ENCODE peak calls at places on chromosome 2, in six cellular contexts. X, J, W, D, Z and S are unnamed samples.

GRCh38 chr2:133431289-133431688 is 137.0 kb downstream of the NCKAP5 start:
- DNase-seq in D (no peak), W (no peak), J (no peak), Z (no peak), X (no peak), S (no peak)

GRCh38 chr2:96400049-96401000 is 64.8 kb downstream of the NCAPH start:
- DNase-seq in W (no peak), Z (no peak), J (no peak), D (no peak), X (no peak), S (no peak)

GRCh38 chr2:191552036-191552435 is 125.9 kb upstream of the NABP1 start:
- DNase-seq in Z (no peak), X (no peak), D (no peak), J (no peak), W (no peak), S (no peak)

GRCh38 chr2:100058014-100058310 is 84.4 kb downstream of the AFF3 start:
- DNase-seq in D (no peak), Z (no peak), W (no peak), X (no peak), J (no peak), S (no peak)

GRCh38 chr2:69088471-69088870 is 75.5 kb downstream of the ANTXR1 start:
- DNase-seq in Z (no peak), W (no peak), X (no peak), J (no peak), D (no peak), S (no peak)

GRCh38 chr2:135651717-135652116 is 89.9 kb upstream of the UBXN4 start:
- DNase-seq in W (no peak), D (no peak), X (no peak), Z (no peak), J (no peak), S (no peak)

GRCh38 chr2:35846-36245 is 10.5 kb downstream of the FAM110C start:
- DNase-seq in D (no peak), X (no peak), J (no peak), Z (no peak), W (no peak), S (no peak)

GRCh38 chr2:25340340-25340886 is 1.3 kb downstream of the DNMT3A start:
- DNase-seq in D (no peak), X (no peak), Z (peak), J (no peak), W (no peak), S (no peak)

GRCh38 chr2:144443837-144444236 is 76.1 kb downstream of the ZEB2 start:
- DNase-seq in Z (no peak), W (no peak), X (no peak), J (no peak), D (no peak), S (no peak)

GRCh38 chr2:171406044-171406443 is 27.7 kb downstream of the METTL8 start:
- DNase-seq in J (no peak), D (no peak), X (no peak), W (no peak), Z (no peak), S (no peak)

GRCh38 chr2:236107971-236108625 is 60.1 kb downstream of the GBX2 start:
- DNase-seq in J (no peak), Z (no peak), D (no peak), X (no peak), W (no peak), S (no peak)

GRCh38 chr2:5409925-5410360 is 282.2 kb upstream of the SOX11 start:
- DNase-seq in X (no peak), D (no peak), Z (no peak), W (no peak), J (no peak), S (no peak)

GRCh38 chr2:8623576-8623957 is 58.3 kb upstream of the ID2 start:
- DNase-seq in W (no peak), X (no peak), D (no peak), J (no peak), Z (no peak), S (no peak)

GRCh38 chr2:217890445-217890844 is 112.3 kb downstream of the TNS1 start:
- DNase-seq in J (peak), X (no peak), Z (peak), D (no peak), W (no peak), S (no peak)

GRCh38 chr2:20525041-20526035 is 78.5 kb downstream of the RHOB start:
- DNase-seq in X (no peak), W (no peak), Z (peak), D (peak), J (peak), S (peak)

GRCh38 chr2:5666798-5667197 is 25.4 kb upstream of the SOX11 start:
- DNase-seq in W (no peak), Z (no peak), J (no peak), X (no peak), D (no peak), S (no peak)

GRCh38 chr2:105125428-105125827 is 87.6 kb downstream of the MRPS9 start:
- DNase-seq in J (peak), Z (no peak), X (no peak), D (no peak), W (no peak), S (no peak)

GRCh38 chr2:30706534-30707303 is 100.5 kb downstream of the CAPN13 start:
- DNase-seq in D (peak), Z (peak), W (no peak), X (peak), J (peak), S (peak)

GRCh38 chr2:168694876-168695275 is 107.6 kb upstream of the NOSTRIN start:
- DNase-seq in X (no peak), Z (no peak), D (no peak), J (no peak), W (no peak), S (no peak)

GRCh38 chr2:7508220-7508943 is 591.2 kb downstream of the RNF144A start:
- DNase-seq in X (no peak), J (no peak), Z (no peak), W (no peak), D (no peak), S (no peak)

GRCh38 chr2:110104025-110104771 is 11.4 kb downstream of the MALL start:
- DNase-seq in J (no peak), D (no peak), X (no peak), Z (no peak), W (no peak), S (no peak)

GRCh38 chr2:47190188-47190818 is 35.2 kb upstream of the STPG4 start:
- DNase-seq in D (no peak), W (no peak), Z (no peak), X (no peak), J (no peak), S (no peak)

GRCh38 chr2:149586898-149587219 is 716 bp downstream of the MMADHC start:
- DNase-seq in J (no peak), Z (no peak), D (no peak), X (no peak), W (no peak), S (no peak)

GRCh38 chr2:234954551-234954992 is 2.8 kb downstream of the SH3BP4 start:
- DNase-seq in J (no peak), W (no peak), Z (no peak), D (no peak), X (no peak), S (no peak)

GRCh38 chr2:71277536-71278103 is 50.7 kb upstream of the PAIP2B start:
- DNase-seq in X (peak), W (no peak), D (no peak), Z (peak), J (peak), S (no peak)

GRCh38 chr2:25293958-25294513 is 47.7 kb downstream of the DNMT3A start:
- DNase-seq in W (no peak), D (no peak), J (no peak), X (no peak), Z (no peak), S (no peak)

GRCh38 chr2:128997166-128997866 is 678.6 kb upstream of the HS6ST1 start:
- DNase-seq in W (no peak), X (no peak), J (no peak), Z (no peak), D (no peak), S (no peak)

GRCh38 chr2:209929369-209929768 is 73.1 kb upstream of the RPE start:
- DNase-seq in Z (no peak), X (no peak), W (no peak), J (no peak), D (no peak), S (no peak)

GRCh38 chr2:158457092-158457825 is 507 bp downstream of the PKP4 start:
- DNase-seq in W (no peak), J (peak), D (no peak), X (peak), Z (peak), S (peak)

GRCh38 chr2:42830922-42831574 is 38.7 kb upstream of the HAAO start:
- DNase-seq in X (no peak), J (no peak), D (no peak), W (no peak), Z (no peak), S (no peak)

GRCh38 chr2:42829556-42830510 is 37.5 kb upstream of the HAAO start:
- DNase-seq in D (no peak), X (no peak), J (no peak), Z (no peak), W (no peak), S (no peak)

GRCh38 chr2:42824454-42824807 is 32.0 kb upstream of the HAAO start:
- DNase-seq in X (no peak), Z (no peak), J (no peak), W (no peak), D (no peak), S (no peak)

GRCh38 chr2:42828487-42829416 is 36.4 kb upstream of the HAAO start:
- DNase-seq in D (peak), Z (peak), X (peak), W (peak), J (peak), S (peak)

DNA sequence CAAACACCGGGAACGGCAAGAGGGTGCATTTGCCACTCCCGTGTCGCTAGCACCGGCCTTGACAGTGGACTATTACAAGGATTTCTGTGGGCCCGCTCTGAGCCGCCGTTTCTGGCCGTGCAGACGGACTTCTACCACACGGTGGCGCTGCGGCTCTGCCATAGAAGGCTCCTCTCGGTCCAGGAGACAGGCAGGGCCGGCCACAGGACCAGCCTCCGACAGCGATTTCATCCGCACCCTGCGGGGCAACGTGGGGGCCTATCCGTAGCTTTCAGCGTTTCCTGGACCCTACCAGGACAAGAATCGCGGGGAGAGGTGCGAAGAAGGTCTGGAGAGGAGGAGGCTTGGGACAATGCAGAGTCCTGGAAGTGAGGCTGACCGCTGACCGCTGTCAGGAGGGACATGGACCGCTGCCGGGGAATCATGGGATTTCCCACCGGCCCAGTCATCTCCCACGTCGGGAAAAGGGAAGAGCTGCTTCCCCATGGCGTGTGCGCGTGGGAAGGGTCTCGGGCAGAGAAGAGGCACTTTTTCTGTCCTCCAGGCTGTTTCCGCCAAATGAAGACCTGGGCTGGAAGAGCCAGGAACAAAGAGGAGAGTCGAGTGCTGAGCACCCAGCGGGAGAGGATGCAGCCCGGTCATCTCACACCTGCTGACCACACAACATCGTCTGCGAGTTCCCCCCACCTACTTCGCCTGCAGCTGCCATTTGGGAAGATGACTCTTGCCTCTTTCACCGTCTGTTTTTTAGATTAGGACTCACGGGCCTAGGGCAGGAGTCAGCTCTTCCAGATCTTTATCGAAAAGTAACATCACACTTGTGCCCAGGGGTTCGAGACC is 35.5 kb upstream of the HAAO start:
- DNase-seq in W (peak), Z (peak), D (no peak), X (peak), J (peak), S (peak)
- TF ChIP-seq POLR2A in W (no peak), Z (no peak), D (no peak), X (no peak), J (no peak), S (no peak)

DNA sequence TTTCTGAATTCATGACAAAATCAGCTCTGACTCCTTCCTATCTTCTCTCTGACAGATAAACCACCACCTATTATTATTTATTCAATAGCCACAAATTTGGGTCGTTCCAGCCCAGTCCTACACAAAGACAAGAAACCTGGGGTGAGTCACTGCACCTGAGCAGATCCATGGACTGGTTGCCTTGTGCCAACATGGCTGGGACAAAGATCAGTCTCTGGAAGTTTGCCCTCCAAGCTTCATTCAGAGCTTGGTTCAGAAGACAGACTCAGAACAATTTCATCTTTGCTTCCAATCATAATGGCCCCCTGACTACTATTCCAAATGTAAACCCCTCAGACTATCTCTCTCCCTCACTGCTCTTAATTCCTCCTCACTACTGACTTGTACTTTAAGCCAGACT is 9.6 kb upstream of the EXOC6B start:
- DNase-seq in W (no peak), D (no peak), X (no peak), J (peak), Z (no peak), S (no peak)
- TF ChIP-seq TAF1 in W (no peak), D (no peak), X (no peak), J (no peak), Z (no peak), S (no peak)

GRCh38 chr2:97645700-97646629 is at the start of gene COX5B:
- DNase-seq in W (peak), J (peak), D (peak), Z (peak), X (peak), S (peak)
- TF ChIP-seq POLR2AphosphoS5 in W (peak), J (peak), D (peak), Z (peak), X (peak), S (peak)

DNA sequence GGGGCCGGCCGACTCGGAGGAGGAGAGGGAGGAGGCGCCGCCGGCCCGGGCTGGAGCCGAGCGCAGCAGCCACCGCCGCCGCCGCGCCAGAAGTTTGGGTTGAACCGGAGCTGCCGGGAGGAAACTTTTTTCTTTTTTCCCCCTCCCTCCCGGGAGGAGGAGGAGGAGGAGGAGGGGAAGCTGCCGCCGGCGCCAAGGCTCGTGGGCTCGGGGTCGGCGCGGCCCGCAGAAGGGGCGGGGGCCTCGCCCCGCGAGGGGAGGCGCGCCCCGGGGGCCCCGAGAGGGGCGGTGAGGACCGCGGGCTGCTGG is 266 bp downstream of the CRIM1 start:
- DNase-seq in W (no peak), D (no peak), J (no peak), X (no peak), Z (peak), S (no peak)
- TF ChIP-seq POLR2A in W (no peak), D (no peak), J (peak), X (no peak), Z (no peak), S (no peak)